ENCODE peak calls at places on chromosomes 3 and 15, in ten cellular contexts. P, M, G, B, W, A, N, E, D and Y are unnamed samples.

GRCh38 chr15:26166429-26166828 is 303.3 kb upstream of the ATP10A start:
- DNase-seq in P (no peak), M (no peak), G (no peak), B (no peak), W (no peak), A (no peak), N (no peak), E (no peak), D (no peak), Y (no peak)

GRCh38 chr3:58051196-58051595 is 43.0 kb downstream of the FLNB start:
- DNase-seq in P (no peak), M (no peak), G (no peak), B (no peak), W (no peak), A (no peak), N (peak; percentile 69), E (no peak), D (no peak), Y (peak; percentile 92)

GRCh38 chr15:39016706-39017105 is 452.1 kb upstream of the RASGRP1 start:
- DNase-seq in P (no peak), M (no peak), G (no peak), B (no peak), W (no peak), A (no peak), N (no peak), E (no peak), D (no peak), Y (no peak)

GRCh38 chr3:10964537-10965167 is 27.9 kb upstream of the SLC6A1 start:
- DNase-seq in P (peak; percentile 69), M (peak; percentile 50), G (no peak), B (no peak), W (no peak), A (no peak), N (no peak), E (no peak), D (peak; percentile 86), Y (no peak)

GRCh38 chr3:116040152-116040551 is 405.1 kb downstream of the LSAMP start:
- DNase-seq in P (no peak), M (no peak), G (no peak), B (no peak), W (no peak), A (no peak), N (no peak), E (no peak), D (no peak), Y (no peak)

GRCh38 chr15:57861805-57862586 is 155.5 kb downstream of the POLR2M start:
- DNase-seq in P (no peak), M (peak; percentile 56), G (no peak), B (no peak), W (no peak), A (no peak), N (no peak), E (no peak), D (no peak), Y (peak; percentile 68)

GRCh38 chr3:55329849-55330248 is 157.3 kb downstream of the WNT5A start:
- DNase-seq in P (no peak), M (no peak), G (no peak), B (no peak), W (no peak), A (no peak), N (no peak), E (no peak), D (no peak), Y (peak; percentile 90)

GRCh38 chr3:178880274-178880673 is 191.3 kb downstream of the ZMAT3 start:
- DNase-seq in P (no peak), M (no peak), G (no peak), B (no peak), W (no peak), A (no peak), N (no peak), E (no peak), D (no peak), Y (no peak)

GRCh38 chr3:15205934-15206661 is at the start of gene CAPN7:
- DNase-seq in P (peak; percentile 91), M (peak; percentile 98), G (peak; percentile 97), B (peak; percentile 96), W (peak; percentile 85), A (peak; percentile 93), N (peak; percentile 98), E (peak; percentile 97), D (peak; percentile 93), Y (peak; percentile 99)

GRCh38 chr15:62619526-62619925 is 423.0 kb upstream of the TPM1 start:
- DNase-seq in P (no peak), M (no peak), G (no peak), B (no peak), W (no peak), A (no peak), N (no peak), E (no peak), D (no peak), Y (no peak)

GRCh38 chr15:62624541-62625399 is 417.8 kb upstream of the TPM1 start:
- DNase-seq in P (no peak), M (no peak), G (no peak), B (no peak), W (no peak), A (peak; percentile 25), N (no peak), E (no peak), D (no peak), Y (peak; percentile 86)

GRCh38 chr15:62625421-62626033 is 417.0 kb upstream of the TPM1 start:
- DNase-seq in P (no peak), M (no peak), G (no peak), B (no peak), W (no peak), A (peak; percentile 31), N (no peak), E (peak; percentile 60), D (no peak), Y (peak; percentile 92)

GRCh38 chr15:62619105-62619504 is 423.4 kb upstream of the TPM1 start:
- DNase-seq in P (no peak), M (no peak), G (no peak), B (no peak), W (no peak), A (no peak), N (no peak), E (no peak), D (no peak), Y (peak; percentile 33)

DNA sequence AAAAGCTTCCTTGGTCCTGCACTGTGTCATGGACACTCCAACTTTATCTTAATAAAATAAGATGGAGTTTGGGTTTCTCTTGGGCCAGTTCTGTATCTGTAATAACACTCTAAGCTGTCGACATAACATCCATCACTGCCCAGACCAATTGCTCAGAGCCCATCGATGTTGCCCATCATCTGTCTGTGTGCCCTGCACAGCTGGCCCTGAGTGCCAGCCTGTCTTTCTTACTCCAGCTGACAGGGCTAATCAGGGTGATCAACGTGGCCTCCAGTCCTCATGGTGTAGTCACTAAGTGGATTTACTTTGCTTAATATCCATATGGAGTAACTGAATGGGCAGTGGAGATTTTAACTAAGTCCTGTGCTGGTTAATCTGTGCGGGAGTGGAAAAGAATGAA is 419.8 kb upstream of the TPM1 start:
- DNase-seq in P (no peak), M (no peak), G (no peak), B (no peak), W (no peak), A (no peak), N (no peak), E (no peak), D (no peak), Y (no peak)
- H3K36me3 ChIP-seq in P (no peaks in the 10 kb centered on the region), M (no peaks in the 10 kb centered on the region), G (no peaks in the 10 kb centered on the region), B (no peaks in the 10 kb centered on the region), W (no peaks in the 10 kb centered on the region), A (no peaks in the 10 kb centered on the region), N (no peaks in the 10 kb centered on the region), E (no peaks in the 10 kb centered on the region), D (no peaks in the 10 kb centered on the region), Y (peaks cover 14% of the 10 kb centered on the region)

GRCh38 chr15:59119625-59120024 is 14.7 kb downstream of the CCNB2 start:
- DNase-seq in P (no peak), M (no peak), G (no peak), B (no peak), W (no peak), A (no peak), N (no peak), E (no peak), D (no peak), Y (no peak)

DNA sequence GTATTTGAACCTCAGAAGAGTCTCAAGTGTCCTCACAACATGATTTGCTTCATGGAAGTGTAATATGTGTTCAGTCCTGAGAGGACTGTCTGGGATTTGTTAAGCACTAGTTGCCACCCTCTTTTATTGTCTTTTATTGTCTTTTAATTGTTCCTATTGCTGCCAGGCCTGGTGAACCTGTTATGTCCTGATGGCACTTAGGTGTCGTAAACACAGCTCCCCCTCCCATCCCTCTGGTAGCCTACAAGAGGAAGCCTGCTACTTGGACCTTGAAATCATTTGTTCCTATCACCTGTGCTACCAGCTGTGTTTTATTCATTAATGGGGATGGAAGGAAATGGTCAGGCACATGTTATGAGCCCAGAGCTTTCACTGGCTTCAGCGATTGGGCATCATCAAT is 19.3 kb downstream of the CCNB2 start:
- DNase-seq in P (no peak), M (peak; percentile 79), G (no peak), B (no peak), W (no peak), A (no peak), N (no peak), E (no peak), D (no peak), Y (no peak)
- H3K36me3 ChIP-seq in P (peaks cover 36% of the 10 kb centered on the region), M (no peaks in the 10 kb centered on the region), G (no peaks in the 10 kb centered on the region), B (no peaks in the 10 kb centered on the region), W (peaks cover 15% of the 10 kb centered on the region), A (no peaks in the 10 kb centered on the region), N (no peaks in the 10 kb centered on the region), E (no peaks in the 10 kb centered on the region), D (peaks cover 19% of the 10 kb centered on the region), Y (no peaks in the 10 kb centered on the region)

GRCh38 chr3:134356411-134357040 is 17.7 kb downstream of the AMOTL2 start:
- DNase-seq in P (no peak), M (no peak), G (peak; percentile 3), B (no peak), W (no peak), A (peak; percentile 14), N (no peak), E (peak; percentile 12), D (peak; percentile 19), Y (no peak)
- H3K36me3 ChIP-seq in P (peaks cover 72% of the 10 kb centered on the region), M (no peaks in the 10 kb centered on the region), G (peaks cover 7% of the 10 kb centered on the region), B (peaks cover 82% of the 10 kb centered on the region), W (peaks cover 33% of the 10 kb centered on the region), A (no peaks in the 10 kb centered on the region), N (peaks cover 76% of the 10 kb centered on the region), E (peaks cover 2% of the 10 kb centered on the region), D (peaks cover 55% of the 10 kb centered on the region), Y (peaks cover 72% of the 10 kb centered on the region)

DNA sequence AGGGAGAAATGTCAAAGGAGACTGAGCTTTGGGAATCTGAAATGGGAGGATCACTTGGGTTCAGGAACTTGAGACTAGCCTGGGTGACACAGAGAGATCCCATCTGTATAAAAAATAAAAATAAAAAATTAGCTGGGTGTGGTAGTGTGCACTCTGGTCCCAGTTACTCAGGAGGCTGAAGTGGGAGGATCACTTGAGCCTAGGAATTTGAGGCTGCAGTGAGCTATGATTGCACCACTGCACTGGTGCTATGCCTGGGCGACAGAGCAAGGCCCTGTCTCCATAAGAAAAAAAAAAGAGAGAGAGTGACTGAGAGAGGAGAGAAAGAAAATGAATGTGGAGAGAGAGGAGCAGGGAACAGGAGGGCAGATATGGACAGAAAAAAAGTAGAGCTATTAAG is 72.8 kb downstream of the SENP2 start:
- DNase-seq in P (no peak), M (no peak), G (no peak), B (no peak), W (no peak), A (no peak), N (no peak), E (no peak), D (no peak), Y (no peak)
- H3K36me3 ChIP-seq in P (peaks cover 45% of the 10 kb centered on the region), M (no peaks in the 10 kb centered on the region), G (no peaks in the 10 kb centered on the region), B (no peaks in the 10 kb centered on the region), W (peaks cover 30% of the 10 kb centered on the region), A (no peaks in the 10 kb centered on the region), N (no peaks in the 10 kb centered on the region), E (no peaks in the 10 kb centered on the region), D (peaks cover 29% of the 10 kb centered on the region), Y (peaks cover 44% of the 10 kb centered on the region)